ENCODE peak calls at places on chromosomes 7 and 10, in eight cellular contexts. One of them, this sample, is unnamed.

GRCh38 chr10:44301781-44302400 is 83.0 kb downstream of the CXCL12 start:
- DNase-seq in ovary: no peak
- DNase-seq in IMR-90: peak; percentile 12
- DNase-seq in lower leg skin: no peak
- DNase-seq in left lung: no peak
- DNase-seq in spleen: no peak
- DNase-seq in A549: no peak
- DNase-seq in brain microvascular endothelial cell: no peak
- DNase-seq in this sample: no peak

GRCh38 chr7:73560035-73560835 is 2.7 kb upstream of the BCL7B start:
- DNase-seq in left lung: no peak
- DNase-seq in lower leg skin: no peak
- DNase-seq in IMR-90: peak; percentile 91
- DNase-seq in spleen: no peak
- DNase-seq in A549: peak; percentile 62
- DNase-seq in brain microvascular endothelial cell: peak; percentile 87
- DNase-seq in ovary: no peak
- DNase-seq in this sample: peak; percentile 81

GRCh38 chr10:76113952-76114351 is 682.5 kb downstream of the LRMDA start:
- DNase-seq in IMR-90: no peak
- DNase-seq in lower leg skin: no peak
- DNase-seq in brain microvascular endothelial cell: no peak
- DNase-seq in ovary: no peak
- DNase-seq in left lung: no peak
- DNase-seq in spleen: no peak
- DNase-seq in A549: no peak
- DNase-seq in this sample: no peak

GRCh38 chr7:19026888-19027287 is 90.5 kb downstream of the TWIST1 start:
- DNase-seq in left lung: no peak
- DNase-seq in A549: no peak
- DNase-seq in brain microvascular endothelial cell: no peak
- DNase-seq in IMR-90: peak; percentile 54
- DNase-seq in lower leg skin: no peak
- DNase-seq in spleen: no peak
- DNase-seq in ovary: no peak
- DNase-seq in this sample: no peak

GRCh38 chr7:136009488-136010079 is 32.4 kb upstream of the MTPN start:
- DNase-seq in spleen: no peak
- DNase-seq in left lung: no peak
- DNase-seq in brain microvascular endothelial cell: peak; percentile 8
- DNase-seq in ovary: no peak
- DNase-seq in IMR-90: peak; percentile 58
- DNase-seq in A549: peak; percentile 15
- DNase-seq in lower leg skin: no peak
- DNase-seq in this sample: no peak

GRCh38 chr7:48193421-48193820 is 22.2 kb downstream of the ABCA13 start:
- DNase-seq in left lung: no peak
- DNase-seq in IMR-90: no peak
- DNase-seq in spleen: no peak
- DNase-seq in ovary: no peak
- DNase-seq in brain microvascular endothelial cell: no peak
- DNase-seq in lower leg skin: no peak
- DNase-seq in A549: no peak
- DNase-seq in this sample: no peak

GRCh38 chr10:27819781-27820531 is 74.3 kb upstream of the MKX start:
- DNase-seq in left lung: no peak
- DNase-seq in IMR-90: peak; percentile 66
- DNase-seq in spleen: no peak
- DNase-seq in brain microvascular endothelial cell: peak; percentile 84
- DNase-seq in A549: no peak
- DNase-seq in ovary: peak; percentile 68
- DNase-seq in lower leg skin: no peak
- DNase-seq in this sample: peak; percentile 75

GRCh38 chr10:4569132-4569531 is 256.9 kb upstream of the AKR1E2 start:
- DNase-seq in spleen: no peak
- DNase-seq in A549: no peak
- DNase-seq in brain microvascular endothelial cell: no peak
- DNase-seq in lower leg skin: no peak
- DNase-seq in ovary: no peak
- DNase-seq in left lung: no peak
- DNase-seq in IMR-90: no peak
- DNase-seq in this sample: no peak

GRCh38 chr10:43259981-43260761 is 6.7 kb downstream of the RASGEF1A start:
- DNase-seq in left lung: no peak
- DNase-seq in IMR-90: no peak
- DNase-seq in A549: no peak
- DNase-seq in brain microvascular endothelial cell: no peak
- DNase-seq in lower leg skin: peak; percentile 84
- DNase-seq in ovary: peak; percentile 16
- DNase-seq in spleen: peak; percentile 76
- DNase-seq in this sample: peak; percentile 87

GRCh38 chr10:29623797-29624196 is 11.0 kb downstream of the SVIL start:
- DNase-seq in ovary: no peak
- DNase-seq in lower leg skin: no peak
- DNase-seq in brain microvascular endothelial cell: no peak
- DNase-seq in left lung: no peak
- DNase-seq in IMR-90: no peak
- DNase-seq in spleen: no peak
- DNase-seq in A549: no peak
- DNase-seq in this sample: no peak

GRCh38 chr7:41130596-41131236 is 572.2 kb downstream of the INHBA start:
- DNase-seq in lower leg skin: no peak
- DNase-seq in spleen: no peak
- DNase-seq in ovary: no peak
- DNase-seq in brain microvascular endothelial cell: no peak
- DNase-seq in left lung: no peak
- DNase-seq in A549: no peak
- DNase-seq in IMR-90: no peak
- DNase-seq in this sample: no peak

GRCh38 chr7:156842740-156843140 is 50.2 kb downstream of the LMBR1 start:
- DNase-seq in ovary: no peak
- DNase-seq in left lung: no peak
- DNase-seq in lower leg skin: no peak
- DNase-seq in A549: no peak
- DNase-seq in IMR-90: no peak
- DNase-seq in spleen: no peak
- DNase-seq in brain microvascular endothelial cell: no peak
- DNase-seq in this sample: no peak

GRCh38 chr10:21292763-21293517 is 232.5 kb downstream of the SKIDA1 start:
- DNase-seq in A549: peak; percentile 89
- DNase-seq in brain microvascular endothelial cell: peak; percentile 98
- DNase-seq in ovary: peak; percentile 69
- DNase-seq in lower leg skin: peak; percentile 90
- DNase-seq in left lung: peak; percentile 61
- DNase-seq in spleen: no peak
- DNase-seq in IMR-90: peak; percentile 98
- DNase-seq in this sample: peak; percentile 83

GRCh38 chr10:57964371-57964770 is 303.3 kb downstream of the IPMK start:
- DNase-seq in A549: no peak
- DNase-seq in lower leg skin: no peak
- DNase-seq in left lung: no peak
- DNase-seq in spleen: no peak
- DNase-seq in IMR-90: peak; percentile 74
- DNase-seq in ovary: no peak
- DNase-seq in brain microvascular endothelial cell: peak; percentile 40
- DNase-seq in this sample: peak; percentile 89

GRCh38 chr10:118395919-118396318 is 53.8 kb upstream of the FAM204A start:
- DNase-seq in lower leg skin: no peak
- DNase-seq in ovary: no peak
- DNase-seq in A549: no peak
- DNase-seq in left lung: no peak
- DNase-seq in brain microvascular endothelial cell: no peak
- DNase-seq in spleen: no peak
- DNase-seq in IMR-90: no peak
- DNase-seq in this sample: no peak

GRCh38 chr10:3803884-3804741 is 19.1 kb upstream of the KLF6 start:
- DNase-seq in lower leg skin: no peak
- DNase-seq in A549: no peak
- DNase-seq in spleen: no peak
- DNase-seq in IMR-90: peak; percentile 13
- DNase-seq in ovary: no peak
- DNase-seq in brain microvascular endothelial cell: no peak
- DNase-seq in left lung: no peak
- DNase-seq in this sample: no peak

GRCh38 chr7:86776136-86776535 is 132.4 kb downstream of the GRM3 start:
- DNase-seq in left lung: no peak
- DNase-seq in IMR-90: no peak
- DNase-seq in A549: no peak
- DNase-seq in brain microvascular endothelial cell: no peak
- DNase-seq in ovary: no peak
- DNase-seq in spleen: no peak
- DNase-seq in lower leg skin: no peak
- DNase-seq in this sample: peak; percentile 32

GRCh38 chr10:35453855-35454532 is 117.7 kb downstream of the CCNY start:
- DNase-seq in lower leg skin: peak; percentile 85
- DNase-seq in A549: no peak
- DNase-seq in spleen: no peak
- DNase-seq in brain microvascular endothelial cell: peak; percentile 47
- DNase-seq in ovary: peak; percentile 31
- DNase-seq in IMR-90: peak; percentile 74
- DNase-seq in left lung: no peak
- DNase-seq in this sample: peak; percentile 38

GRCh38 chr7:31633894-31634494 is 53.0 kb upstream of the PPP1R17 start:
- DNase-seq in lower leg skin: no peak
- DNase-seq in left lung: no peak
- DNase-seq in brain microvascular endothelial cell: peak; percentile 47
- DNase-seq in IMR-90: peak; percentile 39
- DNase-seq in A549: peak; percentile 47
- DNase-seq in spleen: no peak
- DNase-seq in ovary: no peak
- DNase-seq in this sample: peak; percentile 45

GRCh38 chr7:114085592-114086490 is 167.0 kb upstream of the PPP1R3A start:
- DNase-seq in A549: peak; percentile 25
- DNase-seq in ovary: peak; percentile 90
- DNase-seq in left lung: peak; percentile 86
- DNase-seq in spleen: peak; percentile 76
- DNase-seq in brain microvascular endothelial cell: peak; percentile 81
- DNase-seq in IMR-90: peak; percentile 61
- DNase-seq in lower leg skin: peak; percentile 95
- DNase-seq in this sample: peak; percentile 89

GRCh38 chr7:114083714-114084113 is 164.9 kb upstream of the PPP1R3A start:
- DNase-seq in brain microvascular endothelial cell: no peak
- DNase-seq in ovary: no peak
- DNase-seq in left lung: no peak
- DNase-seq in spleen: no peak
- DNase-seq in IMR-90: no peak
- DNase-seq in A549: peak; percentile 6
- DNase-seq in lower leg skin: no peak
- DNase-seq in this sample: no peak

GRCh38 chr7:114082934-114083647 is 164.3 kb upstream of the PPP1R3A start:
- DNase-seq in lower leg skin: peak; percentile 86
- DNase-seq in spleen: peak; percentile 72
- DNase-seq in IMR-90: no peak
- DNase-seq in brain microvascular endothelial cell: no peak
- DNase-seq in left lung: peak; percentile 32
- DNase-seq in ovary: peak; percentile 31
- DNase-seq in A549: peak; percentile 8
- DNase-seq in this sample: no peak

GRCh38 chr7:114085313-114085591 is 166.4 kb upstream of the PPP1R3A start:
- DNase-seq in left lung: no peak
- DNase-seq in lower leg skin: no peak
- DNase-seq in spleen: no peak
- DNase-seq in ovary: no peak
- DNase-seq in A549: no peak
- DNase-seq in IMR-90: no peak
- DNase-seq in brain microvascular endothelial cell: no peak
- DNase-seq in this sample: no peak

GRCh38 chr7:114084381-114085312 is 165.8 kb upstream of the PPP1R3A start:
- DNase-seq in spleen: peak; percentile 74
- DNase-seq in left lung: peak; percentile 39
- DNase-seq in IMR-90: no peak
- DNase-seq in ovary: peak; percentile 50
- DNase-seq in brain microvascular endothelial cell: no peak
- DNase-seq in A549: peak; percentile 12
- DNase-seq in lower leg skin: peak; percentile 88
- DNase-seq in this sample: peak; percentile 38
- H3K4me3 ChIP-seq in spleen: peak overlapping the region; percentile 56
- H3K4me3 ChIP-seq in left lung: peak overlapping the region; percentile 51
- H3K4me3 ChIP-seq in IMR-90: peak overlapping the region; percentile 66
- H3K4me3 ChIP-seq in ovary: peak overlapping the region; percentile 80
- H3K4me3 ChIP-seq in brain microvascular endothelial cell: peak overlapping the region; percentile 80
- H3K4me3 ChIP-seq in A549: peak overlapping the region; percentile 43
- H3K4me3 ChIP-seq in lower leg skin: peak overlapping the region; percentile 50
- H3K4me3 ChIP-seq in this sample: peak overlapping the region; percentile 45

GRCh38 chr7:150451833-150452431 is 1.5 kb downstream of the GIMAP8 start:
- DNase-seq in IMR-90: no peak
- DNase-seq in brain microvascular endothelial cell: no peak
- DNase-seq in left lung: no peak
- DNase-seq in A549: no peak
- DNase-seq in lower leg skin: no peak
- DNase-seq in ovary: no peak
- DNase-seq in spleen: no peak
- DNase-seq in this sample: no peak
- H3K4me3 ChIP-seq in IMR-90: no peak overlapping the region
- H3K4me3 ChIP-seq in brain microvascular endothelial cell: no peak overlapping the region
- H3K4me3 ChIP-seq in left lung: peak overlapping the region; percentile 52
- H3K4me3 ChIP-seq in A549: no peak overlapping the region
- H3K4me3 ChIP-seq in lower leg skin: no peak overlapping the region
- H3K4me3 ChIP-seq in ovary: peak overlapping the region; percentile 0
- H3K4me3 ChIP-seq in spleen: peak overlapping the region; percentile 72
- H3K4me3 ChIP-seq in this sample: no peak overlapping the region

DNA sequence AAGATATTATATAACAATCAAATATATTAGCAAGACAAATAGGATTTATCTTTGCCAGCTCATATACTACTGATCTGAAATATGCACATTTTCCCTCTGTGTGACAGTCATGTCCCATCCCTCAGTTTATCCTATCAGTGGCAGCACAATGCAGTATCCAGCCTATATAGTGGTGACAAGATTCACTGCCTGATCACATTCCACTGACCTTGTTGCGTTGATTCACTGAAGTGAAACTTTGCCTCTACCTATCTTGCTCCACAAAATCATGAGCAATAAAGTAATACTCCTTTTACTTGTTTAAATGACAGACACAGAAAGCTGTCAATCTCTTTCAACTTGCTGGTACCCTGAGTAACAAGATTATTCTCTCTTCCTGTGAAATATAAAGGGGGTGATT is 6.3 kb downstream of the PSMA2 start:
- DNase-seq in left lung: no peak
- DNase-seq in brain microvascular endothelial cell: no peak
- DNase-seq in lower leg skin: no peak
- DNase-seq in A549: no peak
- DNase-seq in ovary: no peak
- DNase-seq in IMR-90: no peak
- DNase-seq in spleen: no peak
- DNase-seq in this sample: no peak
- H3K4me3 ChIP-seq in left lung: no peak overlapping the region
- H3K4me3 ChIP-seq in brain microvascular endothelial cell: no peak overlapping the region
- H3K4me3 ChIP-seq in lower leg skin: no peak overlapping the region
- H3K4me3 ChIP-seq in A549: no peak overlapping the region
- H3K4me3 ChIP-seq in ovary: no peak overlapping the region
- H3K4me3 ChIP-seq in IMR-90: no peak overlapping the region
- H3K4me3 ChIP-seq in spleen: no peak overlapping the region
- H3K4me3 ChIP-seq in this sample: no peak overlapping the region

DNA sequence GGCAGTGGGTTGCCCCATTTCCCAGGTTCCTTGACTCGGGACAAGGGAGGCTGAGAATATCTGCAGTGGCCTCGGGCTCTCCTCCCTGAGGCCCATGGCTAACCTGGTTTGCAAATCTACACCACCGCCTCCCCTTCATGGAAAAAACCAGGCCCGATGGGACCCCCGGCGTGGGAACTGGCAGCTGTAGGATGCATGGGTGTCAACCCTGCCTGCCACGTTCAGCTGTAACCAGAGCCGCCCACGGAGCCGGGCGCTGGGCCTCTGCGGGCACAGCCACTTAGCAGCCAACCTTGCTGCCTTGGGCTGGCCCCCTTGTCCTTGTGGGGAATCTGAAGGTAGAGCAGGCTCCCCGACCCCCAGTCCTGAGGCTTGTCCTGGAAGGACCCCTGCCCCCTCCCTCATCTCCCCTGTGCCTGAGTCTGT is 1.6 kb downstream of the PWWP2B start:
- DNase-seq in spleen: peak; percentile 85
- DNase-seq in lower leg skin: no peak
- DNase-seq in IMR-90: no peak
- DNase-seq in A549: no peak
- DNase-seq in ovary: no peak
- DNase-seq in left lung: no peak
- DNase-seq in brain microvascular endothelial cell: no peak
- DNase-seq in this sample: no peak
- H3K4me3 ChIP-seq in spleen: peak overlapping the region; percentile 74
- H3K4me3 ChIP-seq in lower leg skin: no peak overlapping the region
- H3K4me3 ChIP-seq in IMR-90: no peak overlapping the region
- H3K4me3 ChIP-seq in A549: peak overlapping the region; percentile 100
- H3K4me3 ChIP-seq in ovary: no peak overlapping the region
- H3K4me3 ChIP-seq in left lung: peak overlapping the region; percentile 72
- H3K4me3 ChIP-seq in brain microvascular endothelial cell: no peak overlapping the region
- H3K4me3 ChIP-seq in this sample: no peak overlapping the region

This sample was measured in adrenal gland.